ENCODE peak calls at places on chromosomes 6 and 20, in five cellular contexts. P, M, K, I and C are unnamed samples.

GRCh38 chr6:81166770-81167169 is 585.7 kb downstream of the TENT5A start:
- DNase-seq in K (peak), P (no peak), M (no peak), I (no peak), C (no peak)

GRCh38 chr6:44073612-44074382 is 53.5 kb downstream of the MRPL14 start:
- DNase-seq in P (no peak), I (no peak), K (no peak), M (no peak), C (no peak)

GRCh38 chr6:105320766-105321165 is 82.1 kb downstream of the PREP start:
- DNase-seq in P (no peak), M (no peak), I (no peak), K (no peak), C (no peak)

GRCh38 chr20:10641467-10641866 is 32.3 kb downstream of the JAG1 start:
- DNase-seq in K (no peak), M (no peak), I (no peak), P (no peak), C (no peak)

GRCh38 chr6:152225231-152225934 is 411.8 kb downstream of the SYNE1 start:
- DNase-seq in M (no peak), I (no peak), P (no peak), K (no peak), C (no peak)

GRCh38 chr6:170178561-170179477 is 112.1 kb downstream of the DLL1 start:
- DNase-seq in P (no peak), M (no peak), K (no peak), I (peak), C (peak)

GRCh38 chr6:129717287-129717686 is 7.3 kb upstream of the ARHGAP18 start:
- DNase-seq in P (no peak), M (no peak), I (no peak), K (no peak), C (no peak)

GRCh38 chr6:94673251-94673650 is 904.1 kb upstream of the MANEA start:
- DNase-seq in K (no peak), I (no peak), P (no peak), M (no peak), C (no peak)

GRCh38 chr6:1601616-1602355 is 7.9 kb upstream of the FOXC1 start:
- DNase-seq in K (no peak), I (no peak), M (no peak), P (no peak), C (no peak)

GRCh38 chr6:84193140-84193708 is 34.2 kb downstream of the CEP162 start:
- DNase-seq in M (no peak), K (no peak), P (no peak), I (no peak), C (no peak)

GRCh38 chr20:36670665-36671357 is 24.8 kb upstream of the SLA2 start:
- DNase-seq in I (no peak), P (no peak), K (no peak), M (no peak), C (no peak)

GRCh38 chr20:50107796-50108331 is 5.1 kb downstream of the UBE2V1 start:
- DNase-seq in M (no peak), K (no peak), I (no peak), P (no peak), C (no peak)

GRCh38 chr6:107668826-107669474 is 155.2 kb downstream of the SCML4 start:
- DNase-seq in P (no peak), M (no peak), I (no peak), K (no peak), C (no peak)

GRCh38 chr6:46098678-46099077 is 31.1 kb upstream of the ENPP4 start:
- DNase-seq in K (no peak), I (peak), M (no peak), P (peak), C (no peak)

GRCh38 chr6:28651161-28651560 is 125.5 kb downstream of the GPX5 start:
- DNase-seq in M (no peak), K (no peak), I (no peak), P (no peak), C (no peak)

GRCh38 chr6:75550544-75551167 is 51.0 kb upstream of the SENP6 start:
- DNase-seq in P (no peak), K (no peak), I (no peak), M (no peak), C (no peak)

GRCh38 chr20:59788196-59788735 is 145.2 kb downstream of the SYCP2 start:
- DNase-seq in I (no peak), K (no peak), P (peak), M (no peak), C (no peak)

GRCh38 chr6:80142586-80142985 is 36.1 kb downstream of the BCKDHB start:
- DNase-seq in M (no peak), P (no peak), I (no peak), K (no peak), C (no peak)

GRCh38 chr6:163405412-163406309 is 8.9 kb upstream of the QKI start:
- DNase-seq in P (no peak), K (peak), I (peak), M (peak), C (no peak)

GRCh38 chr6:35543459-35544193 is 30.9 kb upstream of the TULP1 start:
- DNase-seq in I (no peak), K (no peak), P (no peak), M (no peak), C (no peak)

GRCh38 chr6:137025786-137026730 is 18.7 kb downstream of the IL20RA start:
- DNase-seq in P (no peak), I (no peak), K (no peak), M (no peak), C (no peak)

GRCh38 chr6:30683980-30684338 is 2.5 kb downstream of the PPP1R18 start:
- DNase-seq in M (no peak), P (no peak), K (no peak), I (no peak), C (no peak)

GRCh38 chr20:56212071-56212470 is 36.5 kb upstream of the MC3R start:
- DNase-seq in K (no peak), P (no peak), M (no peak), I (no peak), C (no peak)

GRCh38 chr6:2020909-2021308 is 224.5 kb downstream of the GMDS start:
- DNase-seq in K (no peak), I (no peak), P (no peak), M (no peak), C (no peak)

GRCh38 chr20:4519530-4519929 is 202.2 kb upstream of the PRND start:
- DNase-seq in M (peak), K (no peak), I (no peak), P (no peak), C (no peak)

GRCh38 chr20:32823078-32823477 is 3.3 kb downstream of the MAPRE1 start:
- DNase-seq in K (no peak), M (peak), I (no peak), P (no peak), C (no peak)
- TF ChIP-seq CTCF in K (no peak), M (no peak), I (no peak), P (no peak), C (no peak)

DNA sequence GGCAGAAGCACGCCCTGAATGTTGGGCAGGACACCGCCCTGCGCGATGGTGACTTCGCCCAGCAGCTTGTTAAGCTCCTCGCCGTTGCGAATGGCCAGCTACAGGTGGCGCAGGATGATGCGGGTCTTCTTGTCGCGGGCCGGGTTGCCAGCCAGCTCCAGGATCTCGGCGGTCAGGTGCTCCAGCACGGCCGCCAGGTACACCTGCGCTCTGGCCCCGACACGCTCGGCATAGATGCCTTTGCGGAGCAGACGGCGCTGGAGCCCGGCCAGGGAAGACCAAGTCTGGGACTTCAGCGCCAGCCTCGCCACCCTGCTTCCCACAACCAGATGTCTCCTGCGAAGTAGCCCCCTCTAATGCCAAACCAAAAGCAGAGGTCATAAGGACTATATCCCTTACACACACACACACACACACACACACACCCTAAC is 8.0 kb upstream of the SLC17A3 start:
- DNase-seq in I (peak), M (no peak), P (no peak), K (peak), C (peak)
- TF ChIP-seq CTCF in I (no peak), M (no peak), P (no peak), K (no peak), C (peak)

GRCh38 chr6:26404534-26404933 is 2.5 kb downstream of the BTN3A1 start:
- DNase-seq in P (no peak), I (no peak), M (no peak), K (no peak), C (no peak)

GRCh38 chr6:26401389-26401986 is 587 bp upstream of the BTN3A1 start:
- DNase-seq in I (no peak), M (no peak), K (no peak), P (no peak), C (no peak)

GRCh38 chr6:26401987-26402658 is at the start of gene BTN3A1:
- DNase-seq in M (peak), K (peak), P (no peak), I (peak), C (peak)

GRCh38 chr6:26400626-26401025 is 1.4 kb upstream of the BTN3A1 start:
- DNase-seq in I (no peak), K (no peak), P (no peak), M (no peak), C (no peak)

GRCh38 chr6:26403888-26404287 is 1.8 kb downstream of the BTN3A1 start:
- DNase-seq in P (no peak), M (no peak), K (no peak), I (no peak), C (no peak)
- TF ChIP-seq CTCF in P (no peak), M (no peak), K (no peak), I (no peak), C (no peak)

GRCh38 chr6:15058200-15059070 is 187.4 kb upstream of the JARID2 start:
- DNase-seq in M (no peak), K (no peak), I (no peak), P (no peak), C (no peak)
- TF ChIP-seq CTCF in M (no peak), K (no peak), I (no peak), P (no peak), C (no peak)

GRCh38 chr6:161835426-161836029 is 561.7 kb upstream of the AGPAT4 start:
- DNase-seq in P (no peak), I (no peak), M (no peak), K (no peak), C (no peak)

GRCh38 chr6:161837854-161838253 is 564.0 kb upstream of the AGPAT4 start:
- DNase-seq in P (no peak), K (no peak), I (no peak), M (no peak), C (no peak)

GRCh38 chr6:161836643-161837448 is 563.0 kb upstream of the AGPAT4 start:
- DNase-seq in M (no peak), K (no peak), I (no peak), P (no peak), C (no peak)

GRCh38 chr6:161837449-161837735 is 563.5 kb upstream of the AGPAT4 start:
- DNase-seq in M (no peak), K (no peak), I (no peak), P (no peak), C (no peak)

DNA sequence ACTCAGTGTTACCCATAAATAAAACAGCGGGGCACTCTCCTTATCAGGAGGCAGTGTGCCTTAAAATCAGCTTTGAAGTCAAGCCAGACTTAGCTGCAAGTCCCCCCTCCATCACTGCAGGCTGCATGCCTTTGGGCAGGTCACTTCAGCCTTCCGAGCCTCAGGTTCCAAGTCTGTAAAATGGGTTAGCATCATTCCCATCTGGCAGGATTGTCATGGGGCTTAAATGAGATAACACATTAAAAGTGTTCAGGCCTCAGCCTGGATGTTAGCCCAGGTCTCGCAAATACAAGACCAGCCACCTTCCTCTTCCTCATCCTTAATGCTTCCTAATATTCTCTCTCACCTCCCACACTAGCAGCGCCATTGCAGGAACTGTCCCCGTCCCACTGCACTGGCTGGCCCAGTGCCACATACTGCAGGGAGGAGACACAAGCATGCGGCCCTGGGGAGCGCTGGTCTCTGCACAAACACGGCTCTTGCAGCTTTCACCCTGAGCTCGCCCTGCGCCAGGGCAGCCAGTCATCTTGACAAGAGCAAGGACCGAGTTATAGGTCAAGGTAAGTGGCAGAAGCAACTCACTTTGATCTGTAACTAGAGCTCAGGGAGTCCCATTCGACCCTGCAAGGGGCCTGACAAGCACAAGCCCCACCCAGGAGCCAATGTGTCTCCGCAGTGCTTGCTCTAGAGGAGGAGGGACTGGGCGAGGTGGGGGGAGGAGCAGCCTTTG is 564.6 kb upstream of the AGPAT4 start:
- DNase-seq in I (peak), M (no peak), K (peak), P (no peak), C (no peak)
- TF ChIP-seq CTCF in I (no peak), M (no peak), K (no peak), P (no peak), C (no peak)

GRCh38 chr6:88492824-88493223 is 326.7 kb upstream of the CNR1 start:
- DNase-seq in K (no peak), I (no peak), P (no peak), M (no peak), C (no peak)
- TF ChIP-seq CTCF in K (no peak), I (peak), P (no peak), M (no peak), C (no peak)

GRCh38 chr20:45098096-45098773 is 2.7 kb downstream of the KCNS1 start:
- DNase-seq in P (no peak), M (no peak), K (no peak), I (peak), C (no peak)
- TF ChIP-seq CTCF in P (no peak), M (no peak), K (no peak), I (no peak), C (no peak)

DNA sequence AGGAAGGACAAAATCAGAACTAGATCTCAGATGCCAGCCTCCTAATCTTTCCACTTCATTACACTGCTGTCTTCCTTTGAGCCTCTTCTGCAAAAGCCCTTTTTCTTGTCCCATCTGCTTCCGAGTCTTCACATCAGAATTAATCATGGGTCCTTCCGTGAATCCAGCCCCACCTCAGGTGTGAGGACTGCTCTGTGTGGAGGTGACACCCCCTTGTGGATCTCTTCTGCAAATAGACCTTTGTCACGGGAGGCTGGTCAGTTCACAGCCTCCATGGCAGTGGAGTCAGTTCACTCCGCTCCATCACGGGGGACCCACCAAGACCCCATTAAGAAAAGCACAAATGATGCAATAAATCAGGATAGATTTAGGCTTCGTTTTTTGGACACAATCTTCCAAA is 171.1 kb downstream of the ADAT2 start:
- DNase-seq in M (no peak), I (no peak), P (no peak), K (no peak), C (no peak)
- TF ChIP-seq CTCF in M (no peak), I (no peak), P (no peak), K (no peak), C (no peak)